ENCODE peak calls at places on chromosomes 11 and 22, in ten cellular contexts. One of them, this sample, is unnamed.
A peak's percentile ranks its signal among the peaks of the same experiment; 100 is the strongest.

GRCh38 chr11:3160252-3161031 is 4.7 kb downstream of the OSBPL5 start:
- DNase-seq in ELF-1: peak; percentile 95
- DNase-seq in astrocyte of the spinal cord: peak; percentile 97
- DNase-seq in lung: peak; percentile 84
- DNase-seq in H4: peak; percentile 87
- DNase-seq in KBM-7: no peak
- DNase-seq in NT2/D1: peak; percentile 85
- DNase-seq in NK-92 treated with Interleukin-12 subunit alpha and Interleukin-12 subunit beta, amount 100 ng/mL, for 24 hours: no peak
- DNase-seq in psoas muscle: peak; percentile 93
- DNase-seq in NCI-H774: peak; percentile 24
- DNase-seq in this sample: peak; percentile 92

GRCh38 chr22:36294293-36294620 is 41.3 kb downstream of the APOL1 start:
- DNase-seq in psoas muscle: peak; percentile 12
- DNase-seq in KBM-7: no peak
- DNase-seq in H4: no peak
- DNase-seq in astrocyte of the spinal cord: no peak
- DNase-seq in NK-92 treated with Interleukin-12 subunit alpha and Interleukin-12 subunit beta, amount 100 ng/mL, for 24 hours: no peak
- DNase-seq in ELF-1: no peak
- DNase-seq in NCI-H774: no peak
- DNase-seq in lung: no peak
- DNase-seq in NT2/D1: no peak
- DNase-seq in this sample: no peak

GRCh38 chr11:63212742-63213141 is 30.7 kb downstream of the SLC22A25 start:
- DNase-seq in NK-92 treated with Interleukin-12 subunit alpha and Interleukin-12 subunit beta, amount 100 ng/mL, for 24 hours: no peak
- DNase-seq in psoas muscle: no peak
- DNase-seq in ELF-1: peak; percentile 31
- DNase-seq in H4: no peak
- DNase-seq in NT2/D1: no peak
- DNase-seq in astrocyte of the spinal cord: peak; percentile 1
- DNase-seq in KBM-7: peak; percentile 54
- DNase-seq in lung: no peak
- DNase-seq in NCI-H774: no peak
- DNase-seq in this sample: no peak

GRCh38 chr11:123478352-123478986 is 48.4 kb downstream of the GRAMD1B start:
- DNase-seq in ELF-1: peak; percentile 88
- DNase-seq in NCI-H774: peak; percentile 77
- DNase-seq in psoas muscle: peak; percentile 67
- DNase-seq in lung: peak; percentile 35
- DNase-seq in NT2/D1: peak; percentile 76
- DNase-seq in H4: peak; percentile 77
- DNase-seq in NK-92 treated with Interleukin-12 subunit alpha and Interleukin-12 subunit beta, amount 100 ng/mL, for 24 hours: no peak
- DNase-seq in astrocyte of the spinal cord: peak; percentile 83
- DNase-seq in KBM-7: peak; percentile 90
- DNase-seq in this sample: peak; percentile 85

GRCh38 chr11:65014146-65014960 is at the start of gene ARL2:
- DNase-seq in astrocyte of the spinal cord: no peak
- DNase-seq in KBM-7: peak; percentile 91
- DNase-seq in lung: no peak
- DNase-seq in psoas muscle: no peak
- DNase-seq in NT2/D1: no peak
- DNase-seq in ELF-1: no peak
- DNase-seq in NK-92 treated with Interleukin-12 subunit alpha and Interleukin-12 subunit beta, amount 100 ng/mL, for 24 hours: peak; percentile 88
- DNase-seq in H4: no peak
- DNase-seq in NCI-H774: peak; percentile 84
- DNase-seq in this sample: no peak

GRCh38 chr22:22702874-22703570 is 58.6 kb downstream of the GGTLC2 start:
- DNase-seq in NK-92 treated with Interleukin-12 subunit alpha and Interleukin-12 subunit beta, amount 100 ng/mL, for 24 hours: no peak
- DNase-seq in H4: no peak
- DNase-seq in astrocyte of the spinal cord: no peak
- DNase-seq in lung: no peak
- DNase-seq in NT2/D1: no peak
- DNase-seq in ELF-1: no peak
- DNase-seq in NCI-H774: no peak
- DNase-seq in psoas muscle: no peak
- DNase-seq in KBM-7: no peak
- DNase-seq in this sample: no peak

GRCh38 chr22:32794449-32795213 is 6.9 kb upstream of the TIMP3 start:
- DNase-seq in KBM-7: no peak
- DNase-seq in H4: no peak
- DNase-seq in psoas muscle: no peak
- DNase-seq in astrocyte of the spinal cord: peak; percentile 33
- DNase-seq in NCI-H774: no peak
- DNase-seq in NK-92 treated with Interleukin-12 subunit alpha and Interleukin-12 subunit beta, amount 100 ng/mL, for 24 hours: no peak
- DNase-seq in ELF-1: no peak
- DNase-seq in lung: no peak
- DNase-seq in NT2/D1: no peak
- DNase-seq in this sample: peak; percentile 54

GRCh38 chr22:28094831-28095230 is 175.8 kb upstream of the PITPNB start:
- DNase-seq in ELF-1: no peak
- DNase-seq in lung: no peak
- DNase-seq in astrocyte of the spinal cord: no peak
- DNase-seq in NK-92 treated with Interleukin-12 subunit alpha and Interleukin-12 subunit beta, amount 100 ng/mL, for 24 hours: no peak
- DNase-seq in NT2/D1: no peak
- DNase-seq in H4: no peak
- DNase-seq in KBM-7: no peak
- DNase-seq in NCI-H774: no peak
- DNase-seq in psoas muscle: no peak
- DNase-seq in this sample: no peak

GRCh38 chr22:39362932-39363331 is 13.1 kb downstream of the SYNGR1 start:
- DNase-seq in KBM-7: no peak
- DNase-seq in NCI-H774: no peak
- DNase-seq in astrocyte of the spinal cord: no peak
- DNase-seq in psoas muscle: no peak
- DNase-seq in NT2/D1: no peak
- DNase-seq in NK-92 treated with Interleukin-12 subunit alpha and Interleukin-12 subunit beta, amount 100 ng/mL, for 24 hours: no peak
- DNase-seq in ELF-1: peak; percentile 63
- DNase-seq in lung: no peak
- DNase-seq in H4: no peak
- DNase-seq in this sample: no peak

GRCh38 chr11:70824590-70825300 is 426.4 kb downstream of the CTTN start:
- DNase-seq in NK-92 treated with Interleukin-12 subunit alpha and Interleukin-12 subunit beta, amount 100 ng/mL, for 24 hours: no peak
- DNase-seq in KBM-7: no peak
- DNase-seq in ELF-1: peak; percentile 23
- DNase-seq in astrocyte of the spinal cord: no peak
- DNase-seq in NT2/D1: peak; percentile 13
- DNase-seq in psoas muscle: no peak
- DNase-seq in lung: no peak
- DNase-seq in H4: no peak
- DNase-seq in NCI-H774: no peak
- DNase-seq in this sample: no peak

GRCh38 chr11:120304526-120304925 is 20.6 kb upstream of the TLCD5 start:
- DNase-seq in lung: no peak
- DNase-seq in H4: peak; percentile 46
- DNase-seq in NCI-H774: no peak
- DNase-seq in KBM-7: peak; percentile 12
- DNase-seq in astrocyte of the spinal cord: no peak
- DNase-seq in NT2/D1: no peak
- DNase-seq in psoas muscle: no peak
- DNase-seq in ELF-1: no peak
- DNase-seq in NK-92 treated with Interleukin-12 subunit alpha and Interleukin-12 subunit beta, amount 100 ng/mL, for 24 hours: no peak
- DNase-seq in this sample: peak; percentile 21

GRCh38 chr11:17697175-17697949 is 22.0 kb upstream of the MYOD1 start:
- DNase-seq in H4: no peak
- DNase-seq in NK-92 treated with Interleukin-12 subunit alpha and Interleukin-12 subunit beta, amount 100 ng/mL, for 24 hours: no peak
- DNase-seq in lung: no peak
- DNase-seq in NCI-H774: no peak
- DNase-seq in KBM-7: no peak
- DNase-seq in ELF-1: no peak
- DNase-seq in astrocyte of the spinal cord: no peak
- DNase-seq in psoas muscle: peak; percentile 89
- DNase-seq in NT2/D1: no peak
- DNase-seq in this sample: no peak